ENCODE peak calls at places on chromosomes 1 and 21, in six cellular contexts. One of them, this sample, is unnamed.

GRCh38 chr1:55472784-55473183 is 257.6 kb upstream of the USP24 start:
- DNase-seq in stimulated activated CD8-positive, alpha-beta memory T cell treated with anti-CD3 and anti-CD28 coated beads, Interleukin-7, amount 100 ng/mL, for 1 hour: no peak
- DNase-seq in OCI-M1: no peak
- DNase-seq in AG08396: peak
- DNase-seq in HCT116: peak
- DNase-seq in GM12892: no peak
- DNase-seq in this sample: peak

GRCh38 chr1:58883037-58883887 is 99.4 kb upstream of the JUN start:
- DNase-seq in AG08396: peak
- DNase-seq in OCI-M1: peak
- DNase-seq in stimulated activated CD8-positive, alpha-beta memory T cell treated with anti-CD3 and anti-CD28 coated beads, Interleukin-7, amount 100 ng/mL, for 1 hour: no peak
- DNase-seq in GM12892: no peak
- DNase-seq in HCT116: peak
- DNase-seq in this sample: peak

GRCh38 chr1:64472805-64473204 is 2.9 kb downstream of the CACHD1 start:
- DNase-seq in OCI-M1: no peak
- DNase-seq in GM12892: no peak
- DNase-seq in AG08396: no peak
- DNase-seq in HCT116: no peak
- DNase-seq in stimulated activated CD8-positive, alpha-beta memory T cell treated with anti-CD3 and anti-CD28 coated beads, Interleukin-7, amount 100 ng/mL, for 1 hour: no peak
- DNase-seq in this sample: no peak

GRCh38 chr1:50968884-50969610 is 998 bp upstream of the CDKN2C start:
- DNase-seq in stimulated activated CD8-positive, alpha-beta memory T cell treated with anti-CD3 and anti-CD28 coated beads, Interleukin-7, amount 100 ng/mL, for 1 hour: no peak
- DNase-seq in AG08396: peak
- DNase-seq in HCT116: no peak
- DNase-seq in GM12892: peak
- DNase-seq in OCI-M1: peak
- DNase-seq in this sample: peak

GRCh38 chr1:207959141-207959825 is 48.4 kb upstream of the CD34 start:
- DNase-seq in stimulated activated CD8-positive, alpha-beta memory T cell treated with anti-CD3 and anti-CD28 coated beads, Interleukin-7, amount 100 ng/mL, for 1 hour: no peak
- DNase-seq in GM12892: peak
- DNase-seq in AG08396: peak
- DNase-seq in OCI-M1: no peak
- DNase-seq in HCT116: no peak
- DNase-seq in this sample: peak

GRCh38 chr1:64758233-64758632 is 13.4 kb downstream of the RAVER2 start:
- DNase-seq in OCI-M1: no peak
- DNase-seq in AG08396: no peak
- DNase-seq in HCT116: no peak
- DNase-seq in stimulated activated CD8-positive, alpha-beta memory T cell treated with anti-CD3 and anti-CD28 coated beads, Interleukin-7, amount 100 ng/mL, for 1 hour: no peak
- DNase-seq in GM12892: no peak
- DNase-seq in this sample: no peak

GRCh38 chr1:57041901-57042300 is 76.1 kb upstream of the C8B start:
- DNase-seq in stimulated activated CD8-positive, alpha-beta memory T cell treated with anti-CD3 and anti-CD28 coated beads, Interleukin-7, amount 100 ng/mL, for 1 hour: no peak
- DNase-seq in OCI-M1: no peak
- DNase-seq in GM12892: no peak
- DNase-seq in AG08396: no peak
- DNase-seq in HCT116: no peak
- DNase-seq in this sample: no peak

GRCh38 chr1:47565676-47566075 is 127.8 kb downstream of the FOXD2 start:
- DNase-seq in HCT116: no peak
- DNase-seq in GM12892: no peak
- DNase-seq in AG08396: no peak
- DNase-seq in stimulated activated CD8-positive, alpha-beta memory T cell treated with anti-CD3 and anti-CD28 coated beads, Interleukin-7, amount 100 ng/mL, for 1 hour: no peak
- DNase-seq in OCI-M1: no peak
- DNase-seq in this sample: no peak

GRCh38 chr1:208207388-208208131 is 36.6 kb downstream of the PLXNA2 start:
- DNase-seq in AG08396: peak
- DNase-seq in HCT116: no peak
- DNase-seq in stimulated activated CD8-positive, alpha-beta memory T cell treated with anti-CD3 and anti-CD28 coated beads, Interleukin-7, amount 100 ng/mL, for 1 hour: no peak
- DNase-seq in GM12892: no peak
- DNase-seq in OCI-M1: no peak
- DNase-seq in this sample: peak

GRCh38 chr1:30191154-30191702 is 532.2 kb downstream of the MATN1 start:
- DNase-seq in GM12892: no peak
- DNase-seq in OCI-M1: peak
- DNase-seq in stimulated activated CD8-positive, alpha-beta memory T cell treated with anti-CD3 and anti-CD28 coated beads, Interleukin-7, amount 100 ng/mL, for 1 hour: no peak
- DNase-seq in HCT116: peak
- DNase-seq in AG08396: peak
- DNase-seq in this sample: peak

GRCh38 chr1:44677201-44677520 is 2.6 kb downstream of the ARMH1 start:
- DNase-seq in AG08396: peak
- DNase-seq in stimulated activated CD8-positive, alpha-beta memory T cell treated with anti-CD3 and anti-CD28 coated beads, Interleukin-7, amount 100 ng/mL, for 1 hour: no peak
- DNase-seq in HCT116: no peak
- DNase-seq in OCI-M1: peak
- DNase-seq in GM12892: no peak
- DNase-seq in this sample: peak

GRCh38 chr1:176837708-176838107 is 326.8 kb downstream of the ASTN1 start:
- DNase-seq in GM12892: no peak
- DNase-seq in OCI-M1: no peak
- DNase-seq in stimulated activated CD8-positive, alpha-beta memory T cell treated with anti-CD3 and anti-CD28 coated beads, Interleukin-7, amount 100 ng/mL, for 1 hour: no peak
- DNase-seq in AG08396: no peak
- DNase-seq in HCT116: no peak
- DNase-seq in this sample: no peak

GRCh38 chr1:15953294-15953771 is 22.6 kb downstream of the ZBTB17 start:
- DNase-seq in AG08396: no peak
- DNase-seq in HCT116: no peak
- DNase-seq in OCI-M1: no peak
- DNase-seq in stimulated activated CD8-positive, alpha-beta memory T cell treated with anti-CD3 and anti-CD28 coated beads, Interleukin-7, amount 100 ng/mL, for 1 hour: no peak
- DNase-seq in GM12892: no peak
- DNase-seq in this sample: no peak

GRCh38 chr21:44988607-44989537 is 49.0 kb downstream of the SLX9 start:
- DNase-seq in AG08396: no peak
- DNase-seq in stimulated activated CD8-positive, alpha-beta memory T cell treated with anti-CD3 and anti-CD28 coated beads, Interleukin-7, amount 100 ng/mL, for 1 hour: no peak
- DNase-seq in HCT116: no peak
- DNase-seq in GM12892: no peak
- DNase-seq in OCI-M1: no peak
- DNase-seq in this sample: no peak

GRCh38 chr1:163824006-163824405 is 502.3 kb downstream of the NUF2 start:
- DNase-seq in OCI-M1: no peak
- DNase-seq in stimulated activated CD8-positive, alpha-beta memory T cell treated with anti-CD3 and anti-CD28 coated beads, Interleukin-7, amount 100 ng/mL, for 1 hour: no peak
- DNase-seq in HCT116: no peak
- DNase-seq in GM12892: no peak
- DNase-seq in AG08396: peak
- DNase-seq in this sample: peak

GRCh38 chr1:24385160-24385939 is 28.2 kb downstream of the STPG1 start:
- DNase-seq in GM12892: no peak
- DNase-seq in stimulated activated CD8-positive, alpha-beta memory T cell treated with anti-CD3 and anti-CD28 coated beads, Interleukin-7, amount 100 ng/mL, for 1 hour: no peak
- DNase-seq in HCT116: no peak
- DNase-seq in AG08396: no peak
- DNase-seq in OCI-M1: peak
- DNase-seq in this sample: no peak

GRCh38 chr1:30299393-30299792 is 424.0 kb downstream of the MATN1 start:
- DNase-seq in AG08396: no peak
- DNase-seq in stimulated activated CD8-positive, alpha-beta memory T cell treated with anti-CD3 and anti-CD28 coated beads, Interleukin-7, amount 100 ng/mL, for 1 hour: no peak
- DNase-seq in HCT116: no peak
- DNase-seq in OCI-M1: no peak
- DNase-seq in GM12892: no peak
- DNase-seq in this sample: peak

GRCh38 chr1:115117303-115117702 is 28.0 kb upstream of the TSPAN2 start:
- DNase-seq in AG08396: no peak
- DNase-seq in HCT116: no peak
- DNase-seq in stimulated activated CD8-positive, alpha-beta memory T cell treated with anti-CD3 and anti-CD28 coated beads, Interleukin-7, amount 100 ng/mL, for 1 hour: no peak
- DNase-seq in GM12892: no peak
- DNase-seq in OCI-M1: no peak
- DNase-seq in this sample: no peak

GRCh38 chr1:37318490-37318889 is 155.9 kb upstream of the ZC3H12A start:
- DNase-seq in AG08396: no peak
- DNase-seq in stimulated activated CD8-positive, alpha-beta memory T cell treated with anti-CD3 and anti-CD28 coated beads, Interleukin-7, amount 100 ng/mL, for 1 hour: no peak
- DNase-seq in HCT116: no peak
- DNase-seq in GM12892: no peak
- DNase-seq in OCI-M1: no peak
- DNase-seq in this sample: no peak

GRCh38 chr1:156498447-156499193 is 2.0 kb downstream of the MEF2D start:
- DNase-seq in AG08396: no peak
- DNase-seq in HCT116: no peak
- DNase-seq in stimulated activated CD8-positive, alpha-beta memory T cell treated with anti-CD3 and anti-CD28 coated beads, Interleukin-7, amount 100 ng/mL, for 1 hour: no peak
- DNase-seq in OCI-M1: peak
- DNase-seq in GM12892: no peak
- DNase-seq in this sample: no peak

GRCh38 chr1:221791846-221792245 is 50.0 kb upstream of the DUSP10 start:
- DNase-seq in OCI-M1: no peak
- DNase-seq in GM12892: no peak
- DNase-seq in stimulated activated CD8-positive, alpha-beta memory T cell treated with anti-CD3 and anti-CD28 coated beads, Interleukin-7, amount 100 ng/mL, for 1 hour: no peak
- DNase-seq in AG08396: no peak
- DNase-seq in HCT116: no peak
- DNase-seq in this sample: no peak

GRCh38 chr1:246815693-246816270 is 91.6 kb downstream of the SCCPDH start:
- DNase-seq in HCT116: no peak
- DNase-seq in GM12892: no peak
- DNase-seq in stimulated activated CD8-positive, alpha-beta memory T cell treated with anti-CD3 and anti-CD28 coated beads, Interleukin-7, amount 100 ng/mL, for 1 hour: no peak
- DNase-seq in AG08396: no peak
- DNase-seq in OCI-M1: no peak
- DNase-seq in this sample: no peak

GRCh38 chr1:88284666-88285366 is 399.3 kb upstream of the PKN2 start:
- DNase-seq in HCT116: no peak
- DNase-seq in OCI-M1: no peak
- DNase-seq in stimulated activated CD8-positive, alpha-beta memory T cell treated with anti-CD3 and anti-CD28 coated beads, Interleukin-7, amount 100 ng/mL, for 1 hour: no peak
- DNase-seq in GM12892: no peak
- DNase-seq in AG08396: no peak
- DNase-seq in this sample: no peak

GRCh38 chr1:230414694-230415093 is 11.4 kb downstream of the PGBD5 start:
- DNase-seq in GM12892: no peak
- DNase-seq in AG08396: no peak
- DNase-seq in stimulated activated CD8-positive, alpha-beta memory T cell treated with anti-CD3 and anti-CD28 coated beads, Interleukin-7, amount 100 ng/mL, for 1 hour: no peak
- DNase-seq in OCI-M1: no peak
- DNase-seq in HCT116: no peak
- DNase-seq in this sample: no peak

GRCh38 chr21:36557316-36557715 is 77.4 kb upstream of the CLDN14 start:
- DNase-seq in GM12892: no peak
- DNase-seq in stimulated activated CD8-positive, alpha-beta memory T cell treated with anti-CD3 and anti-CD28 coated beads, Interleukin-7, amount 100 ng/mL, for 1 hour: no peak
- DNase-seq in OCI-M1: no peak
- DNase-seq in HCT116: no peak
- DNase-seq in AG08396: no peak
- DNase-seq in this sample: no peak

GRCh38 chr1:151705146-151705545 is 11.5 kb downstream of the CELF3 start:
- DNase-seq in GM12892: no peak
- DNase-seq in AG08396: no peak
- DNase-seq in HCT116: no peak
- DNase-seq in stimulated activated CD8-positive, alpha-beta memory T cell treated with anti-CD3 and anti-CD28 coated beads, Interleukin-7, amount 100 ng/mL, for 1 hour: no peak
- DNase-seq in OCI-M1: no peak
- DNase-seq in this sample: no peak

GRCh38 chr1:68321084-68321685 is 88.9 kb upstream of the WLS start:
- DNase-seq in HCT116: no peak
- DNase-seq in stimulated activated CD8-positive, alpha-beta memory T cell treated with anti-CD3 and anti-CD28 coated beads, Interleukin-7, amount 100 ng/mL, for 1 hour: no peak
- DNase-seq in OCI-M1: peak
- DNase-seq in AG08396: peak
- DNase-seq in GM12892: no peak
- DNase-seq in this sample: peak

GRCh38 chr1:176735201-176735600 is 272.2 kb downstream of the PAPPA2 start:
- DNase-seq in stimulated activated CD8-positive, alpha-beta memory T cell treated with anti-CD3 and anti-CD28 coated beads, Interleukin-7, amount 100 ng/mL, for 1 hour: no peak
- DNase-seq in GM12892: no peak
- DNase-seq in HCT116: no peak
- DNase-seq in OCI-M1: no peak
- DNase-seq in AG08396: no peak
- DNase-seq in this sample: no peak

GRCh38 chr1:224565611-224566406 is 50.3 kb upstream of the CNIH3 start:
- DNase-seq in stimulated activated CD8-positive, alpha-beta memory T cell treated with anti-CD3 and anti-CD28 coated beads, Interleukin-7, amount 100 ng/mL, for 1 hour: no peak
- DNase-seq in HCT116: no peak
- DNase-seq in OCI-M1: no peak
- DNase-seq in AG08396: no peak
- DNase-seq in GM12892: no peak
- DNase-seq in this sample: no peak

GRCh38 chr1:15246960-15247614 is at the start of gene FHAD1:
- DNase-seq in stimulated activated CD8-positive, alpha-beta memory T cell treated with anti-CD3 and anti-CD28 coated beads, Interleukin-7, amount 100 ng/mL, for 1 hour: no peak
- DNase-seq in AG08396: peak
- DNase-seq in GM12892: peak
- DNase-seq in OCI-M1: no peak
- DNase-seq in HCT116: peak
- DNase-seq in this sample: peak

GRCh38 chr1:9087411-9087810 is 18.0 kb upstream of the SLC2A5 start:
- DNase-seq in OCI-M1: no peak
- DNase-seq in stimulated activated CD8-positive, alpha-beta memory T cell treated with anti-CD3 and anti-CD28 coated beads, Interleukin-7, amount 100 ng/mL, for 1 hour: no peak
- DNase-seq in GM12892: no peak
- DNase-seq in HCT116: no peak
- DNase-seq in AG08396: no peak
- DNase-seq in this sample: no peak

GRCh38 chr1:66402194-66402593 is 131.8 kb upstream of the SGIP1 start:
- DNase-seq in GM12892: no peak
- DNase-seq in stimulated activated CD8-positive, alpha-beta memory T cell treated with anti-CD3 and anti-CD28 coated beads, Interleukin-7, amount 100 ng/mL, for 1 hour: no peak
- DNase-seq in HCT116: no peak
- DNase-seq in OCI-M1: no peak
- DNase-seq in AG08396: no peak
- DNase-seq in this sample: no peak

GRCh38 chr1:78095618-78096416 is 50.1 kb downstream of the GIPC2 start:
- DNase-seq in AG08396: peak
- DNase-seq in OCI-M1: no peak
- DNase-seq in HCT116: no peak
- DNase-seq in stimulated activated CD8-positive, alpha-beta memory T cell treated with anti-CD3 and anti-CD28 coated beads, Interleukin-7, amount 100 ng/mL, for 1 hour: no peak
- DNase-seq in GM12892: no peak
- DNase-seq in this sample: peak